ENCODE peak calls at places on chromosomes 4 and X, in nine cellular contexts. One of them, this sample, is unnamed.

GRCh38 chrX:148995661-148996060 is 495.2 kb downstream of the AFF2 start:
- DNase-seq in SHP77: no peak
- DNase-seq in dorsolateral prefrontal cortex: no peak
- DNase-seq in T-helper 2 cell: no peak
- DNase-seq in NCI-H524: no peak
- DNase-seq in DMS153: no peak
- DNase-seq in activated T-helper 2 cell treated with anti-CD3 and anti-CD28 coated beads, Interferon-gamma antibody, Interleukin-2, Interleukin-4, amounts not matched to agents 10 μg/mL and 5 μg/mL and 100 μg/mL, durations not matched to agents 14 hours and 24 hours and 36 hours: no peak
- DNase-seq in epithelial cell of proximal tubule: no peak
- DNase-seq in RCC 7860: no peak
- DNase-seq in this sample: no peak

GRCh38 chr4:53962516-53963225 is 101.7 kb downstream of the CHIC2 start:
- DNase-seq in SHP77: peak; percentile 35
- DNase-seq in dorsolateral prefrontal cortex: no peak
- DNase-seq in T-helper 2 cell: no peak
- DNase-seq in NCI-H524: peak; percentile 43
- DNase-seq in DMS153: no peak
- DNase-seq in activated T-helper 2 cell treated with anti-CD3 and anti-CD28 coated beads, Interferon-gamma antibody, Interleukin-2, Interleukin-4, amounts not matched to agents 10 μg/mL and 5 μg/mL and 100 μg/mL, durations not matched to agents 14 hours and 24 hours and 36 hours: no peak
- DNase-seq in epithelial cell of proximal tubule: no peak
- DNase-seq in RCC 7860: peak; percentile 18
- DNase-seq in this sample: no peak

GRCh38 chr4:54942735-54943134 is 182.7 kb downstream of the KDR start:
- DNase-seq in SHP77: no peak
- DNase-seq in dorsolateral prefrontal cortex: no peak
- DNase-seq in T-helper 2 cell: peak; percentile 63
- DNase-seq in NCI-H524: no peak
- DNase-seq in DMS153: no peak
- DNase-seq in activated T-helper 2 cell treated with anti-CD3 and anti-CD28 coated beads, Interferon-gamma antibody, Interleukin-2, Interleukin-4, amounts not matched to agents 10 μg/mL and 5 μg/mL and 100 μg/mL, durations not matched to agents 14 hours and 24 hours and 36 hours: peak; percentile 28
- DNase-seq in epithelial cell of proximal tubule: no peak
- DNase-seq in RCC 7860: no peak
- DNase-seq in this sample: no peak

GRCh38 chrX:50211510-50211909 is 6.9 kb downstream of the CCNB3 start:
- DNase-seq in SHP77: no peak
- DNase-seq in dorsolateral prefrontal cortex: no peak
- DNase-seq in T-helper 2 cell: no peak
- DNase-seq in NCI-H524: peak; percentile 49
- DNase-seq in DMS153: peak; percentile 0
- DNase-seq in activated T-helper 2 cell treated with anti-CD3 and anti-CD28 coated beads, Interferon-gamma antibody, Interleukin-2, Interleukin-4, amounts not matched to agents 10 μg/mL and 5 μg/mL and 100 μg/mL, durations not matched to agents 14 hours and 24 hours and 36 hours: no peak
- DNase-seq in epithelial cell of proximal tubule: no peak
- DNase-seq in RCC 7860: no peak
- DNase-seq in this sample: no peak

GRCh38 chr4:152564336-152564735 is 28.4 kb upstream of the FBXW7 start:
- DNase-seq in SHP77: no peak
- DNase-seq in dorsolateral prefrontal cortex: no peak
- DNase-seq in T-helper 2 cell: no peak
- DNase-seq in NCI-H524: no peak
- DNase-seq in DMS153: no peak
- DNase-seq in activated T-helper 2 cell treated with anti-CD3 and anti-CD28 coated beads, Interferon-gamma antibody, Interleukin-2, Interleukin-4, amounts not matched to agents 10 μg/mL and 5 μg/mL and 100 μg/mL, durations not matched to agents 14 hours and 24 hours and 36 hours: no peak
- DNase-seq in epithelial cell of proximal tubule: no peak
- DNase-seq in RCC 7860: no peak
- DNase-seq in this sample: no peak

GRCh38 chr4:187071896-187072295 is 348.2 kb upstream of the FAT1 start:
- DNase-seq in SHP77: peak; percentile 1
- DNase-seq in dorsolateral prefrontal cortex: no peak
- DNase-seq in T-helper 2 cell: no peak
- DNase-seq in NCI-H524: peak; percentile 91
- DNase-seq in DMS153: no peak
- DNase-seq in activated T-helper 2 cell treated with anti-CD3 and anti-CD28 coated beads, Interferon-gamma antibody, Interleukin-2, Interleukin-4, amounts not matched to agents 10 μg/mL and 5 μg/mL and 100 μg/mL, durations not matched to agents 14 hours and 24 hours and 36 hours: no peak
- DNase-seq in epithelial cell of proximal tubule: no peak
- DNase-seq in RCC 7860: no peak
- DNase-seq in this sample: no peak

GRCh38 chr4:146255874-146256273 is 41.5 kb downstream of the REELD1 start:
- DNase-seq in SHP77: no peak
- DNase-seq in dorsolateral prefrontal cortex: no peak
- DNase-seq in T-helper 2 cell: no peak
- DNase-seq in NCI-H524: no peak
- DNase-seq in DMS153: no peak
- DNase-seq in activated T-helper 2 cell treated with anti-CD3 and anti-CD28 coated beads, Interferon-gamma antibody, Interleukin-2, Interleukin-4, amounts not matched to agents 10 μg/mL and 5 μg/mL and 100 μg/mL, durations not matched to agents 14 hours and 24 hours and 36 hours: no peak
- DNase-seq in epithelial cell of proximal tubule: no peak
- DNase-seq in RCC 7860: peak; percentile 86
- DNase-seq in this sample: no peak

GRCh38 chr4:158211288-158211687 is 1.0 kb downstream of the TMEM144 start:
- DNase-seq in SHP77: no peak
- DNase-seq in dorsolateral prefrontal cortex: no peak
- DNase-seq in T-helper 2 cell: no peak
- DNase-seq in NCI-H524: no peak
- DNase-seq in DMS153: no peak
- DNase-seq in activated T-helper 2 cell treated with anti-CD3 and anti-CD28 coated beads, Interferon-gamma antibody, Interleukin-2, Interleukin-4, amounts not matched to agents 10 μg/mL and 5 μg/mL and 100 μg/mL, durations not matched to agents 14 hours and 24 hours and 36 hours: no peak
- DNase-seq in epithelial cell of proximal tubule: no peak
- DNase-seq in RCC 7860: peak; percentile 21
- DNase-seq in this sample: no peak

GRCh38 chr4:180674629-180675367 is 1568.4 kb upstream of the TENM3 start:
- DNase-seq in SHP77: no peak
- DNase-seq in dorsolateral prefrontal cortex: no peak
- DNase-seq in T-helper 2 cell: no peak
- DNase-seq in NCI-H524: no peak
- DNase-seq in DMS153: no peak
- DNase-seq in activated T-helper 2 cell treated with anti-CD3 and anti-CD28 coated beads, Interferon-gamma antibody, Interleukin-2, Interleukin-4, amounts not matched to agents 10 μg/mL and 5 μg/mL and 100 μg/mL, durations not matched to agents 14 hours and 24 hours and 36 hours: no peak
- DNase-seq in epithelial cell of proximal tubule: no peak
- DNase-seq in RCC 7860: no peak
- DNase-seq in this sample: no peak

GRCh38 chrX:71098302-71098701 is 2.7 kb downstream of the FOXO4 start:
- DNase-seq in SHP77: peak; percentile 2
- DNase-seq in dorsolateral prefrontal cortex: peak; percentile 49
- DNase-seq in T-helper 2 cell: peak; percentile 73
- DNase-seq in NCI-H524: peak; percentile 74
- DNase-seq in DMS153: no peak
- DNase-seq in activated T-helper 2 cell treated with anti-CD3 and anti-CD28 coated beads, Interferon-gamma antibody, Interleukin-2, Interleukin-4, amounts not matched to agents 10 μg/mL and 5 μg/mL and 100 μg/mL, durations not matched to agents 14 hours and 24 hours and 36 hours: peak; percentile 59
- DNase-seq in epithelial cell of proximal tubule: no peak
- DNase-seq in RCC 7860: no peak
- DNase-seq in this sample: peak; percentile 30